ENCODE peak calls at places on chromosomes 2 and 18, in nine cellular contexts. Z is CD8-positive, alpha-beta T cell; J is fibroblast of the aortic adventitia; N is glutamatergic neuron; M is uterus; T is B cell; B is cardiac fibroblast; E is colonic mucosa; U is lower lobe of right lung. I is an unnamed sample.

GRCh38 chr18:28786941-28787340 is 610.0 kb upstream of the CDH2 start:
- DNase-seq in T (no peak), E (no peak), M (no peak), B (no peak), Z (no peak), J (no peak), U (no peak), N (no peak), I (no peak)

GRCh38 chr2:39730685-39731302 is 48.3 kb downstream of the THUMPD2 start:
- DNase-seq in N (no peak), Z (no peak), E (no peak), U (no peak), B (peak; percentile 37), T (no peak), J (no peak), M (no peak), I (peak; percentile 40)

GRCh38 chr2:105383456-105383855 is 15.4 kb downstream of the FHL2 start:
- DNase-seq in N (no peak), J (no peak), U (no peak), E (no peak), Z (no peak), B (no peak), T (no peak), M (no peak), I (no peak)

GRCh38 chr2:10584242-10584753 is 105.5 kb downstream of the NOL10 start:
- DNase-seq in J (no peak), E (no peak), B (no peak), U (no peak), T (no peak), M (no peak), N (no peak), Z (no peak), I (peak; percentile 71)

GRCh38 chr18:24089626-24090337 is 49.1 kb upstream of the CABYR start:
- DNase-seq in J (no peak), U (no peak), E (no peak), T (no peak), Z (no peak), B (no peak), M (no peak), N (no peak), I (no peak)

GRCh38 chr2:41937464-41937861 is 110.4 kb upstream of the PKDCC start:
- DNase-seq in N (peak; percentile 54), Z (no peak), B (peak; percentile 58), M (no peak), U (no peak), J (peak; percentile 56), T (no peak), E (no peak), I (no peak)

GRCh38 chr2:43559391-43560230 is 36.2 kb downstream of the THADA start:
- DNase-seq in Z (no peak), E (no peak), B (no peak), U (no peak), J (no peak), M (no peak), T (no peak), N (no peak), I (no peak)

GRCh38 chr2:145108959-145109710 is 589.2 kb upstream of the ZEB2 start:
- DNase-seq in J (no peak), N (no peak), Z (no peak), E (no peak), T (no peak), M (no peak), U (no peak), B (no peak), I (no peak)

GRCh38 chr2:42328148-42328833 is 32.7 kb downstream of the COX7A2L start:
- DNase-seq in T (no peak), M (no peak), B (peak; percentile 68), J (peak; percentile 67), E (no peak), N (no peak), U (no peak), Z (no peak), I (peak; percentile 24)

GRCh38 chr18:1983746-1984515 is 587.4 kb downstream of the METTL4 start:
- DNase-seq in M (no peak), E (no peak), U (no peak), J (no peak), Z (no peak), B (no peak), T (no peak), N (no peak), I (no peak)

GRCh38 chr18:22471546-22472131 is 53.9 kb upstream of the CTAGE1 start:
- DNase-seq in M (no peak), U (no peak), T (no peak), J (peak; percentile 98), N (no peak), E (no peak), B (peak; percentile 93), Z (no peak), I (peak; percentile 26)

GRCh38 chr2:130963849-130964793 is 127.4 kb downstream of the ARHGEF4 start:
- DNase-seq in N (peak; percentile 81), U (no peak), Z (no peak), B (peak; percentile 2), J (no peak), T (no peak), M (no peak), E (no peak), I (no peak)

GRCh38 chr2:199973703-199974102 is 18.3 kb downstream of the MAIP1 start:
- DNase-seq in Z (no peak), E (no peak), J (peak; percentile 77), B (peak; percentile 73), M (no peak), N (no peak), T (no peak), U (no peak), I (peak; percentile 22)

GRCh38 chr2:47536696-47537095 is 133.7 kb downstream of the MSH2 start:
- DNase-seq in B (no peak), E (no peak), Z (no peak), N (no peak), U (no peak), J (no peak), T (no peak), M (no peak), I (peak; percentile 3)

GRCh38 chr18:74796928-74797576 is 199.4 kb downstream of the ZNF407 start:
- DNase-seq in B (peak; percentile 39), J (peak; percentile 79), Z (no peak), N (no peak), M (no peak), U (no peak), E (no peak), T (no peak), I (peak; percentile 69)

GRCh38 chr2:175004980-175005832 is at the start of gene CHN1:
- DNase-seq in E (peak; percentile 73), Z (peak; percentile 70), B (peak; percentile 60), N (peak; percentile 96), T (peak; percentile 46), M (peak; percentile 70), J (peak; percentile 32), U (peak; percentile 79), I (peak; percentile 65)
- TF ChIP-seq CTCF in E (no peak), Z (peak; percentile 17), B (no peak), N (no peak), T (no peak), M (peak; percentile 22), J (peak; percentile 1), U (no peak), I (peak; percentile 57)

GRCh38 chr2:227480528-227480927 is 8.6 kb downstream of the AGFG1 start:
- DNase-seq in J (no peak), B (no peak), E (no peak), Z (no peak), M (no peak), U (no peak), N (no peak), T (no peak), I (no peak)

GRCh38 chr2:227477291-227477690 is 5.3 kb downstream of the AGFG1 start:
- DNase-seq in E (no peak), Z (no peak), N (no peak), U (no peak), M (no peak), J (no peak), B (peak; percentile 26), T (no peak), I (peak; percentile 49)

GRCh38 chr2:227482638-227483340 is 10.8 kb downstream of the AGFG1 start:
- DNase-seq in N (no peak), T (no peak), M (no peak), B (peak; percentile 31), U (no peak), Z (no peak), E (no peak), J (peak; percentile 49), I (no peak)

GRCh38 chr2:227485429-227485828 is 13.5 kb downstream of the AGFG1 start:
- DNase-seq in J (no peak), U (no peak), Z (no peak), N (no peak), B (no peak), T (no peak), M (no peak), E (no peak), I (no peak)

DNA sequence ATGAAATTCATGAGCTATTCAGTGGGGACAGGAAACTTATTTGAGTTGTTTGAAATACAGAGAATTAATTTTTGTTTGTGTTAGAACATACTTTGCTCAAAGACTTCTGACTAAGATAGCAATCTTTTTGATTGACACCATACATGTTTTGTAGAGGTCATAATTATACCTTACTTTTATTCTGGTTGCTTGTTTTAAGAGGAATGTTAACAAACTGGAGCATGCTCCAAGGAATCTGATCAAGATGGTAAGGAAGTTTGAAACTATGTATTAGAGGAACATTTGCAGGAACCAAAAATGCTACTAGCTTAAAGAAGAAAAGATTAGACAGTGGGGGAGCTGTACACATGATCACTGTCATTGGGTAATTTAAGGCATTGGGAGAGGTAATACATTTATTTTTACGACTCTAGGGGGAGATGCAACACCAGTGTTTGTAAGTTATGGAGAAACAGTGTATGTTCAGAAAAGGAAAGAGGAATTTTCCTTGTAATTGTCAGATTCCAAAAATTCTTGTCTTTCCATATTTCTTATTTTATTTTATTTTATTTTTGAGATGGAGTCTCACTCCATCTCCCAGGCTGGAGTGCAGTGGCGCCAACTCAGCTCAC is 8.0 kb downstream of the AGFG1 start:
- DNase-seq in U (no peak), Z (no peak), E (no peak), J (peak; percentile 80), B (peak; percentile 81), N (no peak), M (no peak), T (no peak), I (peak; percentile 45)
- TF ChIP-seq CTCF in U (peak; percentile 21), Z (no peak), E (no peak), J (peak; percentile 55), B (peak; percentile 33), N (no peak), M (peak; percentile 28), T (peak; percentile 44), I (peak; percentile 63)

DNA sequence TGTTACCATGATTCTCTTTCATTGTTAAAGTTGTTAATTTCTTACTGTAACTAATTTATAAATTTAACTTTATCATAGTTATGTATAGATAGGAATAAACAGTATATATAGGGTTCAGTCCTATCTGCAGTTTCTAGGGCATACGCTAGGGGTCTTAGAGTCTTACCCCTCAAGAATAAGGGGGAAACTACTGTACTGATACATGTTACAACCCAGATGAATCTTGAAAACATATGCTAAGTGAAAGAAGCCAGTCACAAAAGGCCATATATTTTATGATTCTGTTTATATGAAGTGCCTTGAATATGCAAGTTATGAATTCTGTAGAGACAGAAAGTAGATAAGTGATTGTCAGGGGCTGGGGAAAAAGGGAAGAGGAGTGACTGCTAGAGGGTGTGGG is 52.4 kb downstream of the RTN4 start:
- DNase-seq in M (no peak), T (no peak), J (no peak), U (no peak), B (no peak), E (no peak), N (no peak), Z (no peak), I (no peak)
- TF ChIP-seq CTCF in M (no peak), T (no peak), J (peak; percentile 13), U (no peak), B (peak; percentile 24), E (no peak), N (peak; percentile 38), Z (no peak), I (no peak)

GRCh38 chr18:48216639-48217280 is 192.4 kb downstream of the ZBTB7C start:
- DNase-seq in J (no peak), T (no peak), E (no peak), N (no peak), U (no peak), B (no peak), M (peak; percentile 45), Z (no peak), I (no peak)
- TF ChIP-seq CTCF in J (no peak), T (no peak), E (no peak), N (no peak), U (no peak), B (no peak), M (no peak), Z (no peak), I (no peak)

I was measured in HFFc6.